ENCODE peak calls at places on chromosomes 4 and X, in seven cellular contexts. One of them, this sample, is unnamed.

GRCh38 chr4:1315838-1316536 is 26.3 kb downstream of the MAEA start:
- DNase-seq in tibial nerve: no peak
- DNase-seq in A549: no peak
- DNase-seq in HepG2: no peak
- DNase-seq in stomach: no peak
- DNase-seq in sigmoid colon: no peak
- DNase-seq in GM12878: no peak
- DNase-seq in this sample: no peak

GRCh38 chrX:44708470-44708869 is 135.4 kb upstream of the DUSP21 start:
- DNase-seq in HepG2: no peak
- DNase-seq in GM12878: no peak
- DNase-seq in tibial nerve: no peak
- DNase-seq in sigmoid colon: no peak
- DNase-seq in stomach: no peak
- DNase-seq in A549: no peak
- DNase-seq in this sample: no peak

GRCh38 chrX:23884427-23885024 is 23.2 kb downstream of the APOO start:
- DNase-seq in A549: no peak
- DNase-seq in GM12878: no peak
- DNase-seq in tibial nerve: no peak
- DNase-seq in sigmoid colon: no peak
- DNase-seq in HepG2: peak; percentile 57
- DNase-seq in stomach: no peak
- DNase-seq in this sample: no peak

GRCh38 chr4:3481113-3481531 is 18.0 kb downstream of the DOK7 start:
- DNase-seq in stomach: no peak
- DNase-seq in HepG2: no peak
- DNase-seq in A549: no peak
- DNase-seq in tibial nerve: no peak
- DNase-seq in sigmoid colon: no peak
- DNase-seq in GM12878: no peak
- DNase-seq in this sample: no peak

GRCh38 chrX:40504801-40505605 is 75.8 kb upstream of the ATP6AP2 start:
- DNase-seq in A549: no peak
- DNase-seq in GM12878: peak; percentile 3
- DNase-seq in HepG2: no peak
- DNase-seq in sigmoid colon: no peak
- DNase-seq in tibial nerve: no peak
- DNase-seq in stomach: no peak
- DNase-seq in this sample: no peak

GRCh38 chr4:37989398-37990260 is 29.4 kb downstream of the PTTG2 start:
- DNase-seq in tibial nerve: no peak
- DNase-seq in stomach: no peak
- DNase-seq in sigmoid colon: no peak
- DNase-seq in GM12878: no peak
- DNase-seq in HepG2: no peak
- DNase-seq in A549: no peak
- DNase-seq in this sample: no peak

GRCh38 chrX:132204629-132205028 is 14.6 kb downstream of the RAP2C start:
- DNase-seq in tibial nerve: no peak
- DNase-seq in stomach: no peak
- DNase-seq in A549: no peak
- DNase-seq in sigmoid colon: no peak
- DNase-seq in GM12878: no peak
- DNase-seq in HepG2: no peak
- DNase-seq in this sample: no peak

GRCh38 chr4:164718817-164719216 is 35.1 kb upstream of the SMIM31 start:
- DNase-seq in sigmoid colon: no peak
- DNase-seq in GM12878: no peak
- DNase-seq in stomach: no peak
- DNase-seq in HepG2: no peak
- DNase-seq in tibial nerve: no peak
- DNase-seq in A549: no peak
- DNase-seq in this sample: no peak

GRCh38 chr4:81031389-81032173 is 1.1 kb downstream of the BMP3 start:
- DNase-seq in stomach: no peak
- DNase-seq in sigmoid colon: no peak
- DNase-seq in HepG2: no peak
- DNase-seq in tibial nerve: no peak
- DNase-seq in A549: no peak
- DNase-seq in GM12878: no peak
- DNase-seq in this sample: no peak

GRCh38 chrX:7127058-7127457 is 20.5 kb upstream of the STS start:
- DNase-seq in stomach: no peak
- DNase-seq in sigmoid colon: no peak
- DNase-seq in A549: no peak
- DNase-seq in HepG2: no peak
- DNase-seq in tibial nerve: no peak
- DNase-seq in GM12878: no peak
- DNase-seq in this sample: no peak

GRCh38 chrX:7133036-7133412 is 14.5 kb upstream of the STS start:
- DNase-seq in tibial nerve: no peak
- DNase-seq in stomach: no peak
- DNase-seq in GM12878: no peak
- DNase-seq in A549: no peak
- DNase-seq in HepG2: no peak
- DNase-seq in sigmoid colon: no peak
- DNase-seq in this sample: no peak

GRCh38 chrX:7131621-7132020 is 15.9 kb upstream of the STS start:
- DNase-seq in stomach: peak; percentile 70
- DNase-seq in A549: no peak
- DNase-seq in tibial nerve: no peak
- DNase-seq in GM12878: no peak
- DNase-seq in HepG2: no peak
- DNase-seq in sigmoid colon: no peak
- DNase-seq in this sample: no peak

GRCh38 chrX:7132335-7133035 is 15.0 kb upstream of the STS start:
- DNase-seq in GM12878: no peak
- DNase-seq in HepG2: peak; percentile 80
- DNase-seq in A549: peak; percentile 38
- DNase-seq in sigmoid colon: no peak
- DNase-seq in stomach: peak; percentile 90
- DNase-seq in tibial nerve: peak; percentile 20
- DNase-seq in this sample: no peak
- TF ChIP-seq EP300 in GM12878: no peak
- TF ChIP-seq EP300 in HepG2: no peak
- TF ChIP-seq EP300 in A549: no peak
- TF ChIP-seq EP300 in sigmoid colon: no peak
- TF ChIP-seq EP300 in stomach: no peak
- TF ChIP-seq EP300 in tibial nerve: no peak
- TF ChIP-seq EP300 in this sample: no peak

GRCh38 chr4:153113838-153114105 is 90.5 kb upstream of the TRIM2 start:
- DNase-seq in GM12878: no peak
- DNase-seq in tibial nerve: no peak
- DNase-seq in stomach: no peak
- DNase-seq in HepG2: no peak
- DNase-seq in A549: no peak
- DNase-seq in sigmoid colon: no peak
- DNase-seq in this sample: no peak

GRCh38 chr4:153115322-153116100 is 88.7 kb upstream of the TRIM2 start:
- DNase-seq in tibial nerve: no peak
- DNase-seq in stomach: peak; percentile 62
- DNase-seq in HepG2: peak; percentile 11
- DNase-seq in GM12878: peak; percentile 79
- DNase-seq in sigmoid colon: no peak
- DNase-seq in A549: peak; percentile 52
- DNase-seq in this sample: no peak

GRCh38 chr4:153116101-153116680 is 88.1 kb upstream of the TRIM2 start:
- DNase-seq in HepG2: no peak
- DNase-seq in tibial nerve: no peak
- DNase-seq in sigmoid colon: no peak
- DNase-seq in A549: no peak
- DNase-seq in stomach: no peak
- DNase-seq in GM12878: no peak
- DNase-seq in this sample: no peak

GRCh38 chr4:153113061-153113837 is 91.0 kb upstream of the TRIM2 start:
- DNase-seq in tibial nerve: no peak
- DNase-seq in GM12878: no peak
- DNase-seq in sigmoid colon: no peak
- DNase-seq in HepG2: no peak
- DNase-seq in stomach: no peak
- DNase-seq in A549: no peak
- DNase-seq in this sample: no peak

GRCh38 chr4:153114771-153115321 is 89.4 kb upstream of the TRIM2 start:
- DNase-seq in GM12878: no peak
- DNase-seq in A549: no peak
- DNase-seq in HepG2: no peak
- DNase-seq in sigmoid colon: no peak
- DNase-seq in stomach: peak; percentile 47
- DNase-seq in tibial nerve: no peak
- DNase-seq in this sample: no peak
- H3K27ac ChIP-seq in GM12878: no peak overlapping the region
- H3K27ac ChIP-seq in A549: peak overlapping the region; percentile 80
- H3K27ac ChIP-seq in HepG2: no peak overlapping the region
- H3K27ac ChIP-seq in sigmoid colon: peak overlapping the region; percentile 71
- H3K27ac ChIP-seq in stomach: peak overlapping the region; percentile 33
- H3K27ac ChIP-seq in tibial nerve: no peak overlapping the region
- H3K27ac ChIP-seq in this sample: no peak overlapping the region

DNA sequence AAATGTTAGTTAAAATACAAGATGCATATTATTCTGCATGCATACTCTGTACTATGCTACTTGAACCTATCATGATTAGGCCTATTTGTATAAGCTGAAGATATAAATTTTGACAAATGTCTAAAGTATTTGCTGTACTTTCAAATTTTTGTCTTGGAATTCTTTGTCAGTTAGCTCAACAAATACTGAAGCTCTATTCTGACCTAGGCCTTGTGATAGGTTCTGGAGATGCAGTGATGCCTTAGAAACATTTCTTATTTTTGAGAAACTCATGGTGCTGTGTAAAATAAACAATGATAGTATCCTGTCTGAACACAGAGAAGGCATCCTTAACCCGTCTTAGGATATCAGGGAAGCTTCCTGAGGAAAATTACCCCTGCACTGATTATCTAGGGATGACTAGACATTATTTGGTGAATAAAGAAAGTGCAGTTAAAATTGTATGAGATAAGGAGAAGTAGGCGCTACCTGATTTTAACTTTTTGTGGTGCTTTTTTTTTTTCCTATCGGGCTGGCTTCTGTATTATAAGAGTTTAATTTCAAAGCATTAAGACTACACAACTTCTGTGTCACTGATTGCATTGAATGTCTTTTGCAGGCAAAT is 43.4 kb downstream of the MOB1B start:
- DNase-seq in GM12878: no peak
- DNase-seq in stomach: no peak
- DNase-seq in sigmoid colon: no peak
- DNase-seq in A549: no peak
- DNase-seq in tibial nerve: no peak
- DNase-seq in HepG2: no peak
- DNase-seq in this sample: no peak
- H3K4me1 ChIP-seq in GM12878: peaks cover 2% of the 10 kb centered on the region
- H3K4me1 ChIP-seq in stomach: no peaks in the 10 kb centered on the region
- H3K4me1 ChIP-seq in sigmoid colon: no peaks in the 10 kb centered on the region
- H3K4me1 ChIP-seq in A549: peaks cover 5% of the 10 kb centered on the region
- H3K4me1 ChIP-seq in tibial nerve: no peaks in the 10 kb centered on the region
- H3K4me1 ChIP-seq in HepG2: peaks cover 10% of the 10 kb centered on the region
- H3K4me1 ChIP-seq in this sample: no peaks in the 10 kb centered on the region

DNA sequence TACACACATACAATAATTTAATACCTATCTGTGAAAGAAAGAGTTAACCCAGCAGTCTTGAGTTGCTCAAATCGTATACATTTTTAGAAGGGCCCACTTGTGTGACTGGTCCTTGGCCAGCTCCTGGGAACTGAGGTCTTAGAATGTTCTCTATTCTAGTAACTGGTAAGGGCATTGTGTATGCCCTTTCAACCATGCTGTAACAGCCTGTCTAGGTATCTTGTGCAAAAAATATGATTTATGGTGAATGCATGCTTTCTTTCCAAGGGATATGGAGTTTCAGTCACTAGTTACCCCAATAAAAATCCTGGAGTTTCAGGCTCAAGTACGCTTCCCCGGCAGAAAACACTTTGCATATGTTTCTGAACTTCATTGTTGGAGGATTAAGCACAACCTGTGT is 140.6 kb downstream of the NEXMIF start:
- DNase-seq in tibial nerve: no peak
- DNase-seq in A549: no peak
- DNase-seq in HepG2: no peak
- DNase-seq in sigmoid colon: no peak
- DNase-seq in stomach: no peak
- DNase-seq in GM12878: no peak
- DNase-seq in this sample: no peak
- TF ChIP-seq EP300 in tibial nerve: no peak
- TF ChIP-seq EP300 in A549: no peak
- TF ChIP-seq EP300 in HepG2: no peak
- TF ChIP-seq EP300 in sigmoid colon: no peak
- TF ChIP-seq EP300 in stomach: no peak
- TF ChIP-seq EP300 in GM12878: no peak
- TF ChIP-seq EP300 in this sample: no peak

GRCh38 chrX:153848325-153848724 is 18.0 kb upstream of the PDZD4 start:
- DNase-seq in tibial nerve: no peak
- DNase-seq in HepG2: no peak
- DNase-seq in A549: no peak
- DNase-seq in stomach: peak; percentile 7
- DNase-seq in sigmoid colon: no peak
- DNase-seq in GM12878: no peak
- DNase-seq in this sample: no peak
- H3K27ac ChIP-seq in tibial nerve: no peak overlapping the region
- H3K27ac ChIP-seq in HepG2: no peak overlapping the region
- H3K27ac ChIP-seq in A549: no peak overlapping the region
- H3K27ac ChIP-seq in stomach: no peak overlapping the region
- H3K27ac ChIP-seq in sigmoid colon: no peak overlapping the region
- H3K27ac ChIP-seq in GM12878: no peak overlapping the region
- H3K27ac ChIP-seq in this sample: no peak overlapping the region

GRCh38 chr4:173189117-173189693 is 20.6 kb downstream of the GALNT7 start:
- DNase-seq in stomach: no peak
- DNase-seq in sigmoid colon: no peak
- DNase-seq in GM12878: no peak
- DNase-seq in HepG2: no peak
- DNase-seq in A549: no peak
- DNase-seq in tibial nerve: no peak
- DNase-seq in this sample: no peak
- H3K4me1 ChIP-seq in stomach: peaks cover 20% of the 10 kb centered on the region
- H3K4me1 ChIP-seq in sigmoid colon: peaks cover 6% of the 10 kb centered on the region
- H3K4me1 ChIP-seq in GM12878: peaks cover 12% of the 10 kb centered on the region
- H3K4me1 ChIP-seq in HepG2: no peaks in the 10 kb centered on the region
- H3K4me1 ChIP-seq in A549: peaks cover 69% of the 10 kb centered on the region
- H3K4me1 ChIP-seq in tibial nerve: no peaks in the 10 kb centered on the region
- H3K4me1 ChIP-seq in this sample: peaks cover 1% of the 10 kb centered on the region

GRCh38 chr4:98625920-98626319 is 32.5 kb downstream of the TSPAN5 start:
- DNase-seq in HepG2: no peak
- DNase-seq in A549: no peak
- DNase-seq in sigmoid colon: no peak
- DNase-seq in GM12878: no peak
- DNase-seq in stomach: no peak
- DNase-seq in tibial nerve: no peak
- DNase-seq in this sample: no peak

GRCh38 chr4:98625399-98625798 is 33.0 kb downstream of the TSPAN5 start:
- DNase-seq in A549: no peak
- DNase-seq in GM12878: no peak
- DNase-seq in tibial nerve: no peak
- DNase-seq in HepG2: no peak
- DNase-seq in sigmoid colon: no peak
- DNase-seq in stomach: no peak
- DNase-seq in this sample: no peak

GRCh38 chr4:98626350-98626749 is 32.1 kb downstream of the TSPAN5 start:
- DNase-seq in sigmoid colon: no peak
- DNase-seq in HepG2: no peak
- DNase-seq in stomach: no peak
- DNase-seq in tibial nerve: no peak
- DNase-seq in A549: peak; percentile 25
- DNase-seq in GM12878: no peak
- DNase-seq in this sample: peak; percentile 80

GRCh38 chr4:98627883-98628282 is 30.5 kb downstream of the TSPAN5 start:
- DNase-seq in GM12878: no peak
- DNase-seq in A549: no peak
- DNase-seq in tibial nerve: no peak
- DNase-seq in HepG2: no peak
- DNase-seq in sigmoid colon: no peak
- DNase-seq in stomach: no peak
- DNase-seq in this sample: no peak

GRCh38 chr4:98627477-98627876 is 30.9 kb downstream of the TSPAN5 start:
- DNase-seq in tibial nerve: no peak
- DNase-seq in sigmoid colon: no peak
- DNase-seq in stomach: no peak
- DNase-seq in GM12878: no peak
- DNase-seq in A549: no peak
- DNase-seq in HepG2: no peak
- DNase-seq in this sample: no peak
- TF ChIP-seq EP300 in tibial nerve: no peak
- TF ChIP-seq EP300 in sigmoid colon: no peak
- TF ChIP-seq EP300 in stomach: no peak
- TF ChIP-seq EP300 in GM12878: no peak
- TF ChIP-seq EP300 in A549: no peak
- TF ChIP-seq EP300 in HepG2: no peak
- TF ChIP-seq EP300 in this sample: no peak